ENCODE peak calls at places on chromosome 10, in six cellular contexts. L is GM13976; M is GM13977; J is activated CD8-positive, alpha-beta memory T cell treated with anti-CD3 and anti-CD28 coated beads for 24 hours; V is stromal cell of bone marrow; C is pulmonary artery endothelial cell. Y is an unnamed sample.

GRCh38 chr10:71079761-71080380 is 132.5 kb upstream of the UNC5B start:
- DNase-seq in L (peak), M (no peak), J (peak), V (no peak), C (no peak), Y (no peak)

GRCh38 chr10:127690176-127690575 is 46.8 kb upstream of the FOXI2 start:
- DNase-seq in L (no peak), M (no peak), J (no peak), V (no peak), C (no peak), Y (no peak)

GRCh38 chr10:7565871-7566270 is 100.9 kb downstream of the ITIH5 start:
- DNase-seq in L (no peak), M (no peak), J (no peak), V (no peak), C (no peak), Y (no peak)

GRCh38 chr10:33722067-33722466 is 387.6 kb upstream of the NRP1 start:
- DNase-seq in L (no peak), M (no peak), J (no peak), V (no peak), C (no peak), Y (no peak)

GRCh38 chr10:102420443-102420809 is 210 bp upstream of the FBXL15 start:
- DNase-seq in L (peak), M (no peak), J (no peak), V (no peak), C (no peak), Y (no peak)

GRCh38 chr10:48945441-48946143 is 6.0 kb upstream of the LRRC18 start:
- DNase-seq in L (no peak), M (no peak), J (no peak), V (no peak), C (peak), Y (no peak)

GRCh38 chr10:124002391-124003069 is 90.9 kb downstream of the CHST15 start:
- DNase-seq in L (peak), M (no peak), J (peak), V (no peak), C (no peak), Y (peak)

GRCh38 chr10:29050081-29050480 is 238.8 kb upstream of the LYZL1 start:
- DNase-seq in L (peak), M (no peak), J (no peak), V (no peak), C (no peak), Y (no peak)

GRCh38 chr10:31099664-31100063 is 68.0 kb upstream of the ZNF438 start:
- DNase-seq in L (no peak), M (no peak), J (no peak), V (no peak), C (no peak), Y (no peak)

Y was measured in GM10248.